ENCODE peak calls at places on chromosome 19, in seven cellular contexts. I, D, U, X, E, T and Y are unnamed samples.
A peak's percentile ranks its signal among the peaks of the same experiment; 100 is the strongest.

GRCh38 chr19:4035582-4035981 is 28.0 kb downstream of the PIAS4 start:
- DNase-seq in I (no peak), D (no peak), U (no peak), X (no peak), E (no peak), T (no peak), Y (no peak)

GRCh38 chr19:30001794-30002193 is 59.8 kb downstream of the URI1 start:
- DNase-seq in I (no peak), D (no peak), U (no peak), X (no peak), E (no peak), T (no peak), Y (no peak)

GRCh38 chr19:4378886-4379285 is 21.5 kb downstream of the SH3GL1 start:
- DNase-seq in I (no peak), D (no peak), U (no peak), X (no peak), E (no peak), T (no peak), Y (no peak)

GRCh38 chr19:3117746-3118145 is 18.1 kb upstream of the GNA15 start:
- DNase-seq in I (no peak), D (no peak), U (no peak), X (no peak), E (no peak), T (no peak), Y (no peak)

GRCh38 chr19:46927893-46928292 is 67.1 kb downstream of the ARHGAP35 start:
- DNase-seq in I (no peak), D (no peak), U (no peak), X (no peak), E (no peak), T (no peak), Y (no peak)

GRCh38 chr19:30253581-30253996 is 118.6 kb upstream of the ZNF536 start:
- DNase-seq in I (no peak), D (no peak), U (no peak), X (no peak), E (no peak), T (no peak), Y (no peak)

GRCh38 chr19:3890590-3890989 is 10.1 kb downstream of the ATCAY start:
- DNase-seq in I (no peak), D (no peak), U (no peak), X (no peak), E (no peak), T (no peak), Y (no peak)

GRCh38 chr19:4357921-4358326 is 14.6 kb downstream of the MPND start:
- DNase-seq in I (no peak), D (no peak), U (no peak), X (no peak), E (no peak), T (no peak), Y (no peak)

GRCh38 chr19:29273000-29273691 is 60.2 kb upstream of the UQCRFS1 start:
- DNase-seq in I (no peak), D (no peak), U (no peak), X (no peak), E (no peak), T (no peak), Y (no peak)

GRCh38 chr19:47427241-47428176 is 8.2 kb upstream of the MEIS3 start:
- DNase-seq in I (no peak), D (peak; percentile 43), U (peak; percentile 55), X (peak; percentile 34), E (peak; percentile 39), T (no peak), Y (peak; percentile 83)

GRCh38 chr19:17128403-17128802 is 52.8 kb downstream of the MYO9B start:
- DNase-seq in I (no peak), D (no peak), U (no peak), X (no peak), E (no peak), T (no peak), Y (peak; percentile 81)

GRCh38 chr19:54364775-54365257 is at the start of gene LAIR1:
- DNase-seq in I (peak; percentile 41), D (no peak), U (no peak), X (no peak), E (no peak), T (no peak), Y (peak; percentile 93)

GRCh38 chr19:17757125-17757524 is 5.8 kb downstream of the FCHO1 start:
- DNase-seq in I (peak; percentile 49), D (peak; percentile 59), U (peak; percentile 70), X (peak; percentile 45), E (peak; percentile 61), T (no peak), Y (no peak)

DNA sequence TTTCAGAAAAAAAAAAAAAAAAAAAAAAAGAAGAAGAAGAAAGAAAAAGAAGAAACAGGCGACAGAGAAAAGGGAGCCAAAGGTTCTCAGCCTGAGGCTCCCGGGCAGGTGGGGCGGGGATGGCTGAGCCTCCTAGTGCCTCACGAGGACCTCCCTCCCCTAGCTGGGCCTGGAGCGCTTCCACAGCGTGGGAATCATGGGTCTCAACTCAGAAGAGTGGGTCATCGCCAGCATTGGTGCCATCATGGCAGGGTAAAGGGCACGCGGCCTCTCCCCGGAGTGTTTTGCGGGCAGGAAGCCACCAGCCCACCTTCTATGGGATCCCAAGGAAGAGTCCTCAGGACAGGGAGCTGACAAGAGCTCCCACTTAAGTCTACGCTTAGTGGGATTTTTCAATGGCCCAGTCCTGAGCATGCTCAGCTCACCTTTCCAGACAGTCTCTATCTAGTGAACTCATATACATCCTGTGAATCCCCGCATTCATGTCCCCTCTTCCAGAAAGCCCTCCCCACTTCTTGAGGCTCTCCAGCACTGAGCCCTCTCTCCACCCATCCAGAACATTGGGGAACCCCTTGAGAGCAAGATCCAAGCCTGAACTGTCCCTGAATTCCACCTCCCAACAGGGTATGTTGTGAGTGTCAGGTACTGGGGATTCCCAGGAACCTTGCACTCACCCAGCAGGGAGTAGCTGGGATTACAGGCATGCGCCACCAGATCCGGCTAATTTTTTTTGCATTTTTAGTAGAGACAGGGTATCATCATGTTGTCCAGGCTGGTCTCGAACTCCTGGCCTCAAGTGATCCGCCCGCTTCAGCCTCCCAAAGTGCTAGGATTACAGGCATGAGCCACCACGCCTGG is 69.6 kb downstream of the ACSBG2 start:
- DNase-seq in I (no peak), D (no peak), U (no peak), X (no peak), E (no peak), T (no peak), Y (no peak)
- H3K4me1 ChIP-seq in I (no peaks in the 10 kb centered on the region), D (no peaks in the 10 kb centered on the region), U (no peaks in the 10 kb centered on the region), X (no peaks in the 10 kb centered on the region), E (peaks cover 2% of the 10 kb centered on the region), T (no peaks in the 10 kb centered on the region), Y (peaks cover 2% of the 10 kb centered on the region)

DNA sequence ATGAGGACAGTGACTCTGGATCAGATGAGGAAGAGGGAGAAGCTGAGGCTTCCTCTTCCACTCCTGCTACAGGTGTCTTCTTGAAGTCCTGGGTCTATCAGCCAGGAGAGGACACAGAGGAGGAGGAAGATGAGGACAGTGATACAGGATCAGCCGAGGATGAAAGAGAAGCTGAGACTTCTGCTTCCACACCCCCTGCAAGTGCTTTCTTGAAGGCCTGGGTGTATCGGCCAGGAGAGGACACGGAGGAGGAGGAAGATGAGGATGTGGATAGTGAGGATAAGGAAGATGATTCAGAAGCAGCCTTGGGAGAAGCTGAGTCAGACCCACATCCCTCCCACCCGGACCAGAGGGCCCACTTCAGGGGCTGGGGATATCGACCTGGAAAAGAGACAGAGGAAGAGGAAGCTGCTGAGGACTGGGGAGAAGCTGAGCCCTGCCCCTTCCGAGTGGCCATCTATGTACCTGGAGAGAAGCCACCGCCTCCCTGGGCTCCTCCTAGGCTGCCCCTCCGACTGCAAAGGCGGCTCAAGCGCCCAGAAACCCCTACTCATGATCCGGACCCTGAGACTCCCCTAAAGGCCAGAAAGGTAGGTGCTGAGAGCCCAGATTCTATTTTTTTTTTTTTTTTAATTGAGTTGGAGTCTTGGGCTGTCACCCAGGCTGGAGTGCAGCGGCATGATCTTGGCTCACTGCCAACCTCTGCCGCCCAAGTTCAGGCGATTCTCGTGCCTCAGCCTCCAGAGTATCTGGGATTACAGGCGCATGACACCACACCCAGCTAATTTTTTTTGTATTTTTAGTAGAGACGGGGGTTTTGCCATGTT is 2.3 kb downstream of the PPP1R15A start:
- DNase-seq in I (no peak), D (peak; percentile 72), U (peak; percentile 61), X (no peak), E (no peak), T (no peak), Y (no peak)
- TF ChIP-seq CTCF in I (no peak), D (no peak), U (no peak), X (no peak), E (no peak), T (no peak), Y (no peak)

DNA sequence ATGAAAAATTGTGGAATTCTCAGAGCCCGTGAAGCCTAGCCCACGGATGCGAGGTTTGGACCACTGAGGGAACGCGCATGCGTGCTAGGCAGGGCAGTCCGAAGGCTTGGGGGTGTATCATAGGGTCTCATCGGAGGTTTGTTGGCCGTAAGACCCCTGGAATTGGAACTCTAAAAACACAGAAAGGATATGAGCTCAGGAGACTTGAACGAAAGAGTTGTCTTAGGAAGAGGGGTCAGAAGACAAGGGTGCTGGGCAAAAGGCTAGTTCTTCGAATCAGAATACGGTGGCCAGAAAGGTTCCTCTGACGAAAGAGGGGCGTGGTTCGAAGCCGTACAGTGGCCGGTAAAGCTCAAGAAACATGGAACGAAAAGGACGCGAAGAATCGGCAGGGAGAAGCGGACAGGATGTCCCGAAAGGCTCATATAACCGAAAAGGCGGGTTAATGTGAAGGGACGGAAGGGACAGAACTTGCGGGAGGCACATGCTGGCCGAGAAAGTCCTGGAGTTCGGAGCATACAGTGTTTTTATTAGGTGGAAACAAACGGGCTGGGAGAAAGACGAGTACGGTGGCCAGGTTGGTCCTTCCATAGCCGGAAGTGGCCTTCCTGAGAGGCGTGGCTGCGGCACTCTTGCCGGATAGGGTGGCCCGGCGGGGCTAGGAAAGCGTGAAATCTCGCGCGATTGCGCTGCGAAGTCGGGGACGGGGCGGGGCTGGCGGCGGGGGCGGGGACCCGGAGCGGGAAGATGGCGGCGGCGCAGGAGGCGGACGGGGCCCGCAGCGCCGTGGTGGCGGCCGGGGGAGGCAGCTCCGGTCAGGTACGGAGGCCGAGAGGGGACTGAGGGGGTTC is at the start of gene CLPTM1:
- DNase-seq in I (peak; percentile 95), D (peak; percentile 96), U (peak; percentile 98), X (peak; percentile 96), E (peak; percentile 97), T (peak; percentile 87), Y (peak; percentile 98)
- H3K4me1 ChIP-seq in I (no peaks in the 10 kb centered on the region), D (peaks cover 16% of the 10 kb centered on the region), U (peaks cover 13% of the 10 kb centered on the region), X (peaks cover 11% of the 10 kb centered on the region), E (peaks cover 61% of the 10 kb centered on the region), T (peaks cover 12% of the 10 kb centered on the region), Y (peaks cover 63% of the 10 kb centered on the region)

DNA sequence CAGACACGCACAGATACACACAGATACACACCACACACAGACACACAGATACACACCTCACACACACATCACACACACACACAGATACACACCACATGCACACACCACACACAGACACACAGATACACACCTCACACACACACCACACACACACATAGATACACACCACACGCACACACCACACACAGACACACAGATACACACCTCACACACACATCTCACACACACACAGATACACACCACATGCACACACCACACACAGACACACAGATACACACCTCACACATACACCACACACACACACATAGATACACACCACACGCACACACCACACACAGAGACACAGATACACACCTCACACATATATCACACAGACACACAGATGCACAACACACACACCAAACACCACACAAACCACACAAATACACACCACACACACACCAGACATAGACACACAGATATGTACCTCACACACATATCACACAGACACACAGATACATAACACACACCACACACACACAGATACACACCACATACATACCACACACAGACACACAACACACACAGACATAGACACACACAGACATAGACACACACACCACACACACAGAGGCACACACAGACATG is 24.2 kb upstream of the SLC7A10 start:
- DNase-seq in I (no peak), D (no peak), U (no peak), X (no peak), E (no peak), T (no peak), Y (no peak)
- TF ChIP-seq CTCF in I (no peak), D (no peak), U (no peak), X (no peak), E (no peak), T (no peak), Y (no peak)